ENCODE peak calls at places on chromosomes 6 and 20, in eight cellular contexts. P is HL-60; A is Panc1; K is GM23338; B is cardiac muscle cell; U is CD8-positive, alpha-beta memory T cell; C is GM23248; T is CD8-positive, alpha-beta T cell. M is an unnamed sample. For H3K27me3, the result is how much of the 10 kb centered on the place peaks cover.

GRCh38 chr6:158818580-158819212 is 472 bp downstream of the EZR start:
- DNase-seq in T (peak), K (peak), C (peak), U (peak), B (peak), P (peak), A (no peak), M (peak)

GRCh38 chr20:46333136-46333991 is 25.1 kb upstream of the CDH22 start:
- DNase-seq in U (no peak), K (no peak), T (no peak), A (no peak), P (no peak), B (no peak), C (no peak), M (no peak)

GRCh38 chr20:47645632-47646031 is 139.6 kb downstream of the SULF2 start:
- DNase-seq in A (no peak), B (no peak), K (no peak), T (no peak), U (no peak), C (no peak), P (no peak), M (no peak)

GRCh38 chr6:33944686-33945411 is 141.0 kb upstream of the MLN start:
- DNase-seq in C (no peak), B (no peak), T (no peak), U (no peak), P (no peak), A (no peak), K (peak), M (no peak)

GRCh38 chr6:134819236-134819635 is 130.7 kb downstream of the ALDH8A1 start:
- DNase-seq in B (no peak), U (no peak), K (no peak), P (no peak), C (peak), T (no peak), A (no peak), M (no peak)

GRCh38 chr6:13156381-13156780 is 172.0 kb downstream of the TBC1D7 start:
- DNase-seq in K (no peak), U (no peak), C (peak), B (no peak), T (no peak), P (no peak), A (no peak), M (peak)

GRCh38 chr6:156880913-156881312 is 103.7 kb downstream of the ARID1B start:
- DNase-seq in B (no peak), P (no peak), A (no peak), K (no peak), T (no peak), C (no peak), U (no peak), M (no peak)

GRCh38 chr6:153231048-153231635 is 100.1 kb upstream of the RGS17 start:
- DNase-seq in T (no peak), B (peak), C (peak), K (peak), P (peak), A (peak), U (no peak), M (peak)

GRCh38 chr20:39547546-39548410 is 585.6 kb downstream of the DHX35 start:
- DNase-seq in P (no peak), U (no peak), K (peak), T (no peak), B (no peak), A (no peak), C (no peak), M (no peak)
- H3K4me3 ChIP-seq in P (no peak), U (no peak), K (no peak), T (no peak), B (no peak), A (no peak), C (no peak), M (no peak)

GRCh38 chr20:22241609-22242008 is 342.8 kb downstream of the FOXA2 start:
- DNase-seq in K (no peak), A (no peak), C (no peak), T (no peak), P (no peak), B (no peak), U (no peak), M (no peak)
- H3K27me3 ChIP-seq in K (under half), A (under half), C (under half), T (under half), P (under half), B (under half), U (under half), M (under half)

GRCh38 chr20:63737690-63737939 is 1.2 kb downstream of the LIME1 start:
- DNase-seq in C (no peak), B (no peak), T (no peak), P (no peak), U (no peak), A (no peak), K (peak), M (no peak)
- H3K4me3 ChIP-seq in C (no peak), B (no peak), T (peak), P (no peak), U (peak), A (no peak), K (peak), M (no peak)

DNA sequence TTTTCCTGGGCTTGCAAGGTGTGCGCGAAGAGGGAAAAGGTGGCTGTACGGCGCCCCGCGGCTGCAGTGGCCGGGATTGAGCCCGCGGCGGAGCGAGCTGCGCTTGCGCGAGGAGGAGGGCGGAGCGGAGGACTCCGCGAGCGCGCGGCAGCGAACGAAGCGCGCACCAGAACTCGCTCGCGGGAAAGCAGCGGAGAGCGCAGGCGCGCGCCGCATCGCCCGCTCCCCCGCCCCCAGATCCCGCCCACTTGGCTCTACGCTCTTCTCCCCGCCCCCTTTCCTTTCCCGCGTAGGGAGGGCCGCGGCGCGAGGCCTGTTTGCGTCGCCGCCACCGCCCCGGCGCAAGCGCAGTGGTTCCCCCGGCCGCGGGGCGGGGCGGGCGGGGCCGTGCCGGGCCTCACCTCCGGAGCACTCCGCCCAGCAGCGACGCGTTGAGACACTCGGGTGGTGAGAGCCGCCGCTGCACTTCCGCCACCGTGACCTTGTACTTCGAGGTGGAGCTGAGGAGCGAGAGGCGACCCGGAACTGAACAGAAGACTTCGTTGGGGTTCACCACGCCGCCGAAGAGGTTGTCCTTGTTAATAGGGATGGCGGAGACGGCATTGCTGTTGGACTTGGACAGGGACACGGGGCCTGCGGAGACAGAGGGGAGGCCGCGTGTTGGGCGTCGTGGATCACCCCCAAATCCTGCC is 10.6 kb downstream of the TFAP2A start:
- DNase-seq in K (peak), U (peak), C (peak), P (peak), A (no peak), B (peak), T (peak), M (peak)
- H3K27me3 ChIP-seq in K (half or more), U (under half), C (under half), P (under half), A (under half), B (half or more), T (under half), M (under half)

GRCh38 chr6:74605942-74606341 is 599.9 kb downstream of the COL12A1 start:
- DNase-seq in T (no peak), P (no peak), B (no peak), C (peak), K (no peak), A (no peak), U (no peak), M (no peak)
- H3K4me3 ChIP-seq in T (no peak), P (no peak), B (no peak), C (peak), K (no peak), A (no peak), U (no peak), M (no peak)